ENCODE peak calls at places on chromosomes 4 and X, in five cellular contexts. B is right lobe of liver, J is nephron progenitor cell, E is cardiac muscle cell, O is Calu3. D is an unnamed sample.

GRCh38 chr4:136002316-136002715 is 1530.0 kb downstream of the PCDH18 start:
- DNase-seq in J (no peak), B (no peak), E (no peak), O (no peak), D (no peak)

GRCh38 chr4:61619528-61619927 is 419.4 kb downstream of the ADGRL3 start:
- DNase-seq in O (no peak), B (no peak), J (no peak), E (no peak), D (no peak)

GRCh38 chrX:118254611-118255010 is 91.3 kb upstream of the WDR44 start:
- DNase-seq in O (peak), B (no peak), J (peak), E (peak), D (no peak)

GRCh38 chr4:173807347-173807746 is 277.3 kb upstream of the HAND2 start:
- DNase-seq in B (no peak), J (no peak), E (no peak), O (no peak), D (peak)

GRCh38 chr4:80035336-80035735 is 37.7 kb downstream of the ANTXR2 start:
- DNase-seq in B (no peak), E (peak), J (no peak), O (no peak), D (no peak)

GRCh38 chr4:74793757-74794340 is 474 bp downstream of the BTC start:
- DNase-seq in O (peak), B (peak), J (peak), E (peak), D (peak)

GRCh38 chr4:85677286-85677685 is 202.3 kb downstream of the ARHGAP24 start:
- DNase-seq in B (no peak), J (no peak), O (no peak), E (no peak), D (no peak)

GRCh38 chr4:56653461-56654237 is 27.4 kb downstream of the HOPX start:
- DNase-seq in O (no peak), E (no peak), J (no peak), B (no peak), D (no peak)

GRCh38 chr4:140109626-140110213 is 44.3 kb downstream of the MAML3 start:
- DNase-seq in O (no peak), B (no peak), J (peak), E (no peak), D (no peak)

GRCh38 chrX:71930298-71930697 is 19.7 kb downstream of the NHSL2 start:
- DNase-seq in J (no peak), B (no peak), E (no peak), O (no peak), D (no peak)

GRCh38 chrX:38717871-38718270 is 83.4 kb upstream of the MID1IP1 start:
- DNase-seq in E (peak), J (no peak), B (no peak), O (peak), D (peak)

GRCh38 chr4:185566972-185567749 is 31.9 kb upstream of the PDLIM3 start:
- DNase-seq in E (peak), O (no peak), J (no peak), B (no peak), D (peak)

GRCh38 chrX:138765061-138765460 is 53.5 kb upstream of the FGF13 start:
- DNase-seq in O (no peak), J (no peak), B (no peak), E (no peak), D (no peak)

GRCh38 chrX:141732031-141732430 is 33.5 kb upstream of the SPANXD start:
- DNase-seq in E (no peak), B (no peak), J (no peak), O (no peak), D (no peak)

GRCh38 chrX:38657562-38657961 is 96.2 kb downstream of the TSPAN7 start:
- DNase-seq in J (no peak), O (no peak), B (no peak), E (no peak), D (no peak)

GRCh38 chr4:84418032-84418709 is 80.9 kb downstream of the NKX6-1 start:
- DNase-seq in B (no peak), J (peak), O (no peak), E (no peak), D (no peak)

GRCh38 chrX:63613531-63614028 is 171.4 kb downstream of the ARHGEF9 start:
- DNase-seq in O (peak), J (no peak), E (no peak), B (no peak), D (no peak)

GRCh38 chr4:60194214-60194613 is 1005.9 kb upstream of the ADGRL3 start:
- DNase-seq in O (no peak), J (no peak), B (no peak), E (no peak), D (no peak)

GRCh38 chrX:45806410-45807121 is 605.9 kb upstream of the DIPK2B start:
- DNase-seq in B (no peak), O (no peak), J (no peak), E (peak), D (peak)

GRCh38 chrX:45799576-45799975 is 598.9 kb upstream of the DIPK2B start:
- DNase-seq in J (no peak), B (no peak), O (no peak), E (no peak), D (no peak)

GRCh38 chrX:45803383-45803921 is 602.8 kb upstream of the DIPK2B start:
- DNase-seq in B (no peak), E (no peak), O (no peak), J (no peak), D (peak)

DNA sequence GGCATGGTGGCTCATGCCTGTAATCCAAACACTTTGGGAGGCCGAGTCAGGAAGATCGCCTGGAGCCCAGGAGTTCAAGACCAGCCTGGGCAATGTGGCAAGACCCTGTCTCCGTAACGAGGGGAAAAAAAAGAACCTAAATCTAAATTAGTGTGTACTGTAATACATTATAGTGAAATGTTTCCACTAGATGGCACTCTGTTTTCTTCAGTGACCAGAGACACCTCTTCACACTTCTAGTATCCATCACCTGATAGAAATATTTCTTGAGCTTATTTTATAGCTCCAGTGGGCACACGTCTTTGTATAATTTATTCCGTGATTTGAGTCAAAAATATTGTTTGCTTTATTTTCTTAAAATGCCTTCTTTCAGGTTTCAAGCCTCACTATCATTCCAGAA is 600.9 kb upstream of the DIPK2B start:
- DNase-seq in E (peak), B (no peak), O (no peak), J (no peak), D (no peak)
- TF ChIP-seq CTCF in E (peak), B (peak), O (no peak), J (peak), D (no peak)

GRCh38 chr4:69617083-69617694 is 22.3 kb downstream of the UGT2A2 start:
- DNase-seq in J (no peak), B (no peak), E (peak), O (peak), D (no peak)
- TF ChIP-seq CTCF in J (peak), B (peak), E (peak), O (no peak), D (no peak)

GRCh38 chrX:15563056-15563455 is 37.7 kb downstream of the ACE2 start:
- DNase-seq in J (no peak), O (no peak), E (no peak), B (no peak), D (no peak)

GRCh38 chrX:15564981-15565579 is 35.7 kb downstream of the ACE2 start:
- DNase-seq in O (peak), E (peak), J (peak), B (peak), D (peak)

GRCh38 chrX:15567886-15568616 is 32.7 kb downstream of the ACE2 start:
- DNase-seq in B (no peak), E (no peak), O (no peak), J (no peak), D (no peak)

GRCh38 chrX:15567267-15567666 is 33.5 kb downstream of the ACE2 start:
- DNase-seq in E (no peak), J (no peak), B (no peak), O (no peak), D (no peak)

DNA sequence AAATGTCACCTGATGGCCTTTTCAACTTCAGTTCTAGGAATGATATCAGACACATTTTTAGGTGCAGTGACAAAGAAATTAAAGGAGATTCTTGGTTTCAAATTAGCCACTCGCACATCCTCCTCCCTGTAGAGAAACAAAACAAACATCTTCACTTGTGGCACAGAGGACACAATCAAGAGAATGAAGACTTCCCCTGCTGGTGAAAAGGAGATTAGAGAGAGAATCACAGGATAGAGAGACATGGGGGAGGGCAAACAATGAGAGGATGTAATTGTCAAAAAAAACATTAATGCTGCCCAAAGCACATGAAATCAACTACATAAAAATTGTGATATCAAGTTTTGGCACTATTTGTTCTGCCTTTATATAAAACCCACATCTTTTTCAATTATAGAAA is 34.5 kb downstream of the ACE2 start:
- DNase-seq in B (no peak), O (no peak), J (no peak), E (no peak), D (no peak)
- TF ChIP-seq CTCF in B (no peak), O (no peak), J (peak), E (peak), D (no peak)

DNA sequence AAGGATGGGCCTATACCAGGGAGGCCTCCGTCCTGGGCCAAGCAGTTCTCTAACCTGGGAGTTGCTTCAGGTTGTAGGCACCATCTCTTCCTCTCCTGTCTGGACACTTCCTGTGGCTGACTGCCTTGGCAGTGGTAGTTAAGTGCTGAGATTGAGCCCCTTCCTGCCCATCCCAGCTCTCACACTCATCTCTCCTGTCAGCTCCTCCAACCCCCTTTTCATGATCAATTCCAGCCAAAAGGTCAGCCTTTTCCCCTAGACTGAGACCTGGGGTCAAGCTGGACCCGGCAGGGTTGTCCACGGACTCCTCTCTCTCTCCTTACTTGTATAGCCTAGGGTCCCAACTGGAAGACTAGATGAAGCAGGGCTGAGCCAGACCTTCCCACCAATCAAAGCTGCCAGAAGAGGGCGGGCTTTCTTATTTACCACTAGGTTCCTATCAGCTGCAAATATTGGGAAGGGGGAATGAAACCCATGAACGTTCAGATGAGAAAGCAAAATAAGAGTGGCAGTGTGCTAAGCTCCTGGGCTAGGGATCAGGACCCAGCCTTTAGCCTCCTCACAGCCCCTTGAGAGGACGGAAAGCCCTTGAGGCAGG is 34.5 kb downstream of the KDM5C start:
- DNase-seq in O (peak), B (no peak), E (peak), J (peak), D (no peak)
- TF ChIP-seq CTCF in O (no peak), B (peak), E (no peak), J (no peak), D (no peak)

GRCh38 chr4:72301759-72302158 is 267.3 kb downstream of the ADAMTS3 start:
- DNase-seq in B (no peak), J (no peak), O (no peak), E (no peak), D (no peak)

GRCh38 chr4:72290737-72291136 is 258.9 kb downstream of the NPFFR2 start:
- DNase-seq in O (no peak), B (no peak), E (no peak), J (no peak), D (no peak)

GRCh38 chr4:72300126-72300525 is 268.3 kb downstream of the NPFFR2 start:
- DNase-seq in E (no peak), J (no peak), O (no peak), B (no peak), D (no peak)

GRCh38 chr4:72295966-72296557 is 264.3 kb downstream of the NPFFR2 start:
- DNase-seq in E (peak), O (no peak), J (peak), B (no peak), D (peak)
- TF ChIP-seq CTCF in E (peak), O (no peak), J (peak), B (peak), D (peak)

GRCh38 chrX:114712466-114712865 is 128.6 kb downstream of the HTR2C start:
- DNase-seq in O (no peak), J (no peak), E (no peak), B (no peak), D (no peak)

DNA sequence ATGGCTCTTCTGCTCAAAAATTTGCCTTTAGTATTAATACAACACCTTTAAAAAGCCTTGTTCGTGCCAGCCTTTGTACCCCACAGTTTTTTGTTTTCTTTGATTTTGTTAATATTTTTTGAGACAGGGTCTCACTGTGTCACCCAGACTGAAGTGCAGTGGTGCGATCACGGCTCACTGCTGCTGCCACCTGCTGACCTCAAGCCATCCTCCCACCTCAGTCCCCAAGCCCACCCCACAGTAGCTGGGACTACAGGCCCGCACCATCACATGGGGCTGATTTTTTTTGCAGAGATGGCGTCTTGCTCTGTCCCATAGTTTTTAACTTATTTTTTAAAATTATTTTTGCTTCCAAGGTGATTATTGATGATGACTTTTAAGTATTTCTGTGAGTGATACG is 134.0 kb downstream of the HTR2C start:
- DNase-seq in O (no peak), E (peak), J (peak), B (no peak), D (no peak)
- TF ChIP-seq CTCF in O (peak), E (peak), J (peak), B (peak), D (peak)

GRCh38 chrX:22343192-22343591 is 70.5 kb downstream of the CBLL2 start:
- DNase-seq in J (no peak), E (no peak), O (no peak), B (no peak), D (no peak)
- TF ChIP-seq CTCF in J (no peak), E (no peak), O (no peak), B (no peak), D (no peak)

DNA sequence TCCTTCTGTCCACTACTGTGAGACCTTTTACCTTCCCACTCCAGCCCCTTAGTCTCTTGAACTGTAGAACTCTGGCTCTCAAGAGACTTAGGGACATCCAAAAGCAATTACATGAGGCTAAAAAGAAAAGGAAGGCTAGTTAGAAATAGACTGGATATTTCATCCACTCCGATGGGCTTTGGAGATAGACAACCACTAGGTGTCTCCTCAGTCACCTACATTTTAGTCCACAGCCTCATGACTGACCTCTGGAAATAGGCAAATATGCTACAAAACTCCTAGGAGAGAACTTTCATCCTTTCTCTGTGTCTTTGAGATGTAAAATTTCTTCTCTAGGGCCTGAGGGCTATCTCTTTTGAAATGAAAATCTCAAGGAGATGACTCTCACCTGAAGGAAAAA is 45.1 kb upstream of the LAMP2 start:
- DNase-seq in B (no peak), O (peak), J (no peak), E (no peak), D (no peak)
- TF ChIP-seq CTCF in B (peak), O (peak), J (no peak), E (peak), D (peak)

GRCh38 chr4:24809376-24809775 is 14.0 kb downstream of the SOD3 start:
- DNase-seq in E (peak), J (no peak), B (no peak), O (no peak), D (no peak)
- TF ChIP-seq CTCF in E (peak), J (no peak), B (no peak), O (no peak), D (peak)